ENCODE peak calls at places on chromosomes 1 and 21, in five cellular contexts. One of them, this sample, is unnamed.

GRCh38 chr1:29161977-29162376 is 19.7 kb downstream of the SRSF4 start:
- DNase-seq in SK-N-SH: no peak
- DNase-seq in K562: no peak
- DNase-seq in GM12878: no peak
- DNase-seq in HepG2: no peak
- DNase-seq in this sample: no peak

GRCh38 chr1:27428316-27429028 is 36.0 kb downstream of the GPR3 start:
- DNase-seq in SK-N-SH: peak
- DNase-seq in K562: peak
- DNase-seq in GM12878: no peak
- DNase-seq in HepG2: no peak
- DNase-seq in this sample: no peak

GRCh38 chr21:31203371-31204054 is 140.5 kb downstream of the TIAM1 start:
- DNase-seq in SK-N-SH: no peak
- DNase-seq in K562: no peak
- DNase-seq in GM12878: no peak
- DNase-seq in HepG2: no peak
- DNase-seq in this sample: no peak

GRCh38 chr1:101769520-101769919 is 227.2 kb downstream of the OLFM3 start:
- DNase-seq in SK-N-SH: peak
- DNase-seq in K562: no peak
- DNase-seq in GM12878: no peak
- DNase-seq in HepG2: peak
- DNase-seq in this sample: peak

GRCh38 chr1:198121058-198121829 is 35.6 kb upstream of the NEK7 start:
- DNase-seq in SK-N-SH: no peak
- DNase-seq in K562: peak
- DNase-seq in GM12878: no peak
- DNase-seq in HepG2: no peak
- DNase-seq in this sample: no peak

GRCh38 chr1:53706356-53706755 is 32.6 kb downstream of the GLIS1 start:
- DNase-seq in SK-N-SH: no peak
- DNase-seq in K562: no peak
- DNase-seq in GM12878: no peak
- DNase-seq in HepG2: no peak
- DNase-seq in this sample: no peak

GRCh38 chr1:208741296-208741695 is 497.1 kb upstream of the PLXNA2 start:
- DNase-seq in SK-N-SH: no peak
- DNase-seq in K562: no peak
- DNase-seq in GM12878: no peak
- DNase-seq in HepG2: no peak
- DNase-seq in this sample: no peak

GRCh38 chr1:217133958-217134856 is 411.0 kb upstream of the ESRRG start:
- DNase-seq in SK-N-SH: peak
- DNase-seq in K562: no peak
- DNase-seq in GM12878: no peak
- DNase-seq in HepG2: no peak
- DNase-seq in this sample: no peak

GRCh38 chr1:146036241-146036989 is 14.9 kb upstream of the HJV start:
- DNase-seq in SK-N-SH: no peak
- DNase-seq in K562: no peak
- DNase-seq in GM12878: peak
- DNase-seq in HepG2: peak
- DNase-seq in this sample: no peak

GRCh38 chr1:226608699-226609505 is 60.3 kb downstream of the STUM start:
- DNase-seq in SK-N-SH: peak
- DNase-seq in K562: peak
- DNase-seq in GM12878: no peak
- DNase-seq in HepG2: peak
- DNase-seq in this sample: peak

GRCh38 chr1:234642428-234642827 is 32.5 kb upstream of the IRF2BP2 start:
- DNase-seq in SK-N-SH: no peak
- DNase-seq in K562: no peak
- DNase-seq in GM12878: no peak
- DNase-seq in HepG2: no peak
- DNase-seq in this sample: no peak

GRCh38 chr1:22711071-22711470 is 432 bp downstream of the EPHB2 start:
- DNase-seq in SK-N-SH: peak
- DNase-seq in K562: no peak
- DNase-seq in GM12878: no peak
- DNase-seq in HepG2: no peak
- DNase-seq in this sample: peak

GRCh38 chr1:244273845-244274619 is 177.7 kb downstream of the ADSS2 start:
- DNase-seq in SK-N-SH: no peak
- DNase-seq in K562: peak
- DNase-seq in GM12878: no peak
- DNase-seq in HepG2: no peak
- DNase-seq in this sample: no peak

GRCh38 chr1:86976664-86977063 is 62.2 kb downstream of the HS2ST1 start:
- DNase-seq in SK-N-SH: no peak
- DNase-seq in K562: no peak
- DNase-seq in GM12878: no peak
- DNase-seq in HepG2: no peak
- DNase-seq in this sample: no peak

GRCh38 chr1:59128239-59128736 is 168.6 kb upstream of the FGGY start:
- DNase-seq in SK-N-SH: no peak
- DNase-seq in K562: no peak
- DNase-seq in GM12878: no peak
- DNase-seq in HepG2: no peak
- DNase-seq in this sample: no peak

GRCh38 chr1:234961468-234962339 is 166.9 kb downstream of the TOMM20 start:
- DNase-seq in SK-N-SH: no peak
- DNase-seq in K562: no peak
- DNase-seq in GM12878: no peak
- DNase-seq in HepG2: no peak
- DNase-seq in this sample: no peak

GRCh38 chr1:101905298-101905794 is 91.4 kb downstream of the OLFM3 start:
- DNase-seq in SK-N-SH: no peak
- DNase-seq in K562: no peak
- DNase-seq in GM12878: no peak
- DNase-seq in HepG2: no peak
- DNase-seq in this sample: no peak

GRCh38 chr1:222464841-222465210 is 83.1 kb downstream of the HHIPL2 start:
- DNase-seq in SK-N-SH: peak
- DNase-seq in K562: peak
- DNase-seq in GM12878: peak
- DNase-seq in HepG2: peak
- DNase-seq in this sample: peak

GRCh38 chr21:36792505-36792967 is 93.6 kb downstream of the SIM2 start:
- DNase-seq in SK-N-SH: no peak
- DNase-seq in K562: no peak
- DNase-seq in GM12878: no peak
- DNase-seq in HepG2: no peak
- DNase-seq in this sample: no peak

GRCh38 chr1:66313446-66313845 is 220.5 kb upstream of the SGIP1 start:
- DNase-seq in SK-N-SH: no peak
- DNase-seq in K562: no peak
- DNase-seq in GM12878: no peak
- DNase-seq in HepG2: no peak
- DNase-seq in this sample: no peak

GRCh38 chr1:54582566-54583306 is 34.7 kb downstream of the ACOT11 start:
- DNase-seq in SK-N-SH: peak
- DNase-seq in K562: no peak
- DNase-seq in GM12878: no peak
- DNase-seq in HepG2: no peak
- DNase-seq in this sample: no peak

GRCh38 chr1:100835866-100836842 is 58.5 kb downstream of the EXTL2 start:
- DNase-seq in SK-N-SH: no peak
- DNase-seq in K562: no peak
- DNase-seq in GM12878: no peak
- DNase-seq in HepG2: no peak
- DNase-seq in this sample: no peak

GRCh38 chr1:10733474-10733873 is 63.0 kb downstream of the CASZ1 start:
- DNase-seq in SK-N-SH: no peak
- DNase-seq in K562: no peak
- DNase-seq in GM12878: no peak
- DNase-seq in HepG2: no peak
- DNase-seq in this sample: no peak

DNA sequence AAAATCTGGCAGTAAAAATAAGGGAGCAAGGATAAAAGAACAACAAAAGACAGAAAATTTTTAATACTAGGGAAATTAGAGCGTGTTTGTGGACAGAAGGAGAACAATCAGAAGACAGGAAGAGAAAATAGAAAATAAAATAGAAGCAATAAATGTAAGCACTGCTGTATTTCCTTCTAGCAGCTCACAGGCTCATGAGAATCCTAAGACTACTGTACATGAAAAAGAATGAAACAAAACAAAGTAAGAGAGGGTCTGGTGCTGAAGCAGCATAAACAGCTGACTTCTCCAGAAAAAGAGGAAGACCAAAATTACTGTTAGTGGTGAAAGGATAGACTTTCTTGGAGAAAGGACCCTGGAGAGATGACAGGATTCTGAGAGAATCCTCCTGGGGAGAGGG is 17.3 kb downstream of the SLC25A24 start:
- DNase-seq in SK-N-SH: no peak
- DNase-seq in K562: no peak
- DNase-seq in GM12878: no peak
- DNase-seq in HepG2: no peak
- DNase-seq in this sample: no peak
- TF ChIP-seq FOXM1 in SK-N-SH: no peak
- TF ChIP-seq FOXM1 in K562: no peak
- TF ChIP-seq FOXM1 in GM12878: no peak
- TF ChIP-seq FOXM1 in HepG2: no peak
- TF ChIP-seq FOXM1 in this sample: no peak

GRCh38 chr1:230174765-230175747 is 108.0 kb downstream of the GALNT2 start:
- DNase-seq in SK-N-SH: no peak
- DNase-seq in K562: peak
- DNase-seq in GM12878: no peak
- DNase-seq in HepG2: no peak
- DNase-seq in this sample: no peak

GRCh38 chr1:230175839-230176238 is 108.8 kb downstream of the GALNT2 start:
- DNase-seq in SK-N-SH: no peak
- DNase-seq in K562: no peak
- DNase-seq in GM12878: no peak
- DNase-seq in HepG2: no peak
- DNase-seq in this sample: no peak

GRCh38 chr1:230179249-230179648 is 112.2 kb downstream of the GALNT2 start:
- DNase-seq in SK-N-SH: no peak
- DNase-seq in K562: no peak
- DNase-seq in GM12878: no peak
- DNase-seq in HepG2: no peak
- DNase-seq in this sample: no peak

GRCh38 chr1:230174041-230174440 is 107.0 kb downstream of the GALNT2 start:
- DNase-seq in SK-N-SH: no peak
- DNase-seq in K562: no peak
- DNase-seq in GM12878: no peak
- DNase-seq in HepG2: no peak
- DNase-seq in this sample: no peak

DNA sequence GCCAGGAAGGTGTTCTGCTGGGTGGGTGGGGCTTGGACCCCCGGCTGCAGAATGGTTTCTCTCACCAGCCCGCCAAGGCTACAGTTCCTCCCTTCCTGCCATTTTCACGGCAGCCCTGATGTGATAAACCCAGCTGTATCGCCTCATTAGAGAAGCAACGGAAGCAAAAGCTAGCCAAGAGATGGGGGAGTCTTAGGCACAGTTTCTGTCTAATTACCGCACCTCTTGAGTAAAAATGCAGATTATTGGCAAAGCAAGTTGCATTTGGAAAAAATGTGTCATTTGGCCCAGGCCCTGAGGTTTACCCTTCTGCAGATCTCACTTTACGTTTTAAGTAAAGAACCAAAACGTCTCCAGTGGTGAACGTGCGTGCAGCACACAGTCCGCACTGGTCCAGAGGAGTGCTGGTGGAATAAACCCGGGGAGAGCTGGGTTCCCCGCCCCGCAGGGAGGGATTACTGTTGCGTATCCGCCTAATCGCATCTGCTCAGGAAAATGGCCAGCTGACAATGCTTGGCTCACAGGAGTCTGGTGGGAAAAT is 109.9 kb downstream of the GALNT2 start:
- DNase-seq in SK-N-SH: peak
- DNase-seq in K562: peak
- DNase-seq in GM12878: no peak
- DNase-seq in HepG2: no peak
- DNase-seq in this sample: no peak
- TF ChIP-seq FOXM1 in SK-N-SH: no peak
- TF ChIP-seq FOXM1 in K562: no peak
- TF ChIP-seq FOXM1 in GM12878: no peak
- TF ChIP-seq FOXM1 in HepG2: no peak
- TF ChIP-seq FOXM1 in this sample: no peak

DNA sequence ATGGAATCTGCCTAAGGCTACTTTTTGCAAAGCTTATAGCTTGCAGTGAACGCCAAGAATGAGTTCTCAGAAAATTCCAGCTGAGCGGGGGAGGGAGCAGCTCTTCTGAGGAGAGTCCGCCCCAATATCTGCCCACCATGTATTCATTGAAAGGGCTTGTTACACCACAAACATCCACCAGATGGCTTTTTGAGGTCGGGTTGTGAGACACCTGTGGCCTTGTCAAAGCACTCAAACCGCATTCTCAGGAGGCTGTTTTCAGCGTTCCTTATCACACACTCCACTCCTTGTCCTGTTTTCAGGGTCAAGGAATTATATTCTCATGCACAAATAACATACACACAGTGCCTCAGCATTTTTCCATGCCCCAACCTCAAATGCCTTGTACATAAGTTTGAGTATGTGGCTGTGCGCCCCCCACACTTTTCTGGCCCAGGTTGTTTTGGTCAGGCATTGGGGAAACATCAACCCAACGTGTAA is 3.9 kb upstream of the C4BPB start:
- DNase-seq in SK-N-SH: peak
- DNase-seq in K562: peak
- DNase-seq in GM12878: no peak
- DNase-seq in HepG2: peak
- DNase-seq in this sample: peak
- TF ChIP-seq FOXM1 in SK-N-SH: no peak
- TF ChIP-seq FOXM1 in K562: no peak
- TF ChIP-seq FOXM1 in GM12878: no peak
- TF ChIP-seq FOXM1 in HepG2: no peak
- TF ChIP-seq FOXM1 in this sample: no peak

DNA sequence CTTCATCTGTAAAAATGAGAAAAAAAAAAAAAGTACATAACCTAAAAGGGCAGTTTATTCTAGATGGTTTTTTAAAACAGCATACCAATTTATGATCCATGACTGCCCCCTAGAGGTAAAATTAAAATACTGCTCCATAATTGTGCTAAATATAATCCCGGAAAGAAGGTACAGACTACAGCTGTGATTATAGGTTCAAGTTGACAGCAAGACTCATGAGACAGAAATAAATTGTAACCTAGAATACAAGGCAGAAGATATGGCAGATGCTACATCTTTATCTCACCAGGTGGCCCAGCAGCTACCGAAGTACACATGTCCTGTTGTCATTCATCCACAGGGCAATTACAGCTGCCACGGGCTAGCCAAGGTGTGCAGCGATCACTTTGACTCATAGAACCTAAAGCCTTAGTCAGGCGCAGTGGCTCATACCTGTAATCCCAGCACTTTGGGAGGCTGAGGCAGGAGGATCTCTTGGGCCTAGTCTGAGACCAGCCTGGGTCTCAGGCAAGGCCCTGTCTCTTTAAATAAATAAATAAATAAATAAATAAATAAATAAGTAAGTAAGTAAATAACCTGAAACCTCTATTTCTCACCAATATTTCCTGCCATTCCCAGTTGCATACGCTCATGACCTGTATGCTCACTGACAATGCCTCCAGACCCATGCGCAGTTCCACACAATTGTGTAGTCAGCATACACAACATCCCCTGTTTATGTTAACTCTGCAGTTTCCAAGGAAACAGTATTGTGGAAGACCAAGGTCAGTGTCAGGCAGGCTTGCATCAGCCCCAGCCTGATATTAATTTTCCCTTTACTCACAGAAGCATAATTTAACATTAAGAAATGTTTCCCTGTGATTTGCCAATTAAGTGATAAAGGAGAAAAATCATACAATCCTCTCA is 18.3 kb upstream of the PPIE start:
- DNase-seq in SK-N-SH: peak
- DNase-seq in K562: peak
- DNase-seq in GM12878: no peak
- DNase-seq in HepG2: peak
- DNase-seq in this sample: peak
- TF ChIP-seq FOXM1 in SK-N-SH: no peak
- TF ChIP-seq FOXM1 in K562: no peak
- TF ChIP-seq FOXM1 in GM12878: no peak
- TF ChIP-seq FOXM1 in HepG2: no peak
- TF ChIP-seq FOXM1 in this sample: no peak